ENCODE peak calls at places on chromosomes 11 and 22, in seven cellular contexts. One of them, this sample, is unnamed.

GRCh38 chr11:6640985-6641701 is 14.5 kb downstream of the DCHS1 start:
- DNase-seq in AG04450: no peak
- DNase-seq in hepatocyte: no peak
- DNase-seq in ascending aorta: no peak
- DNase-seq in neuronal stem cell: no peak
- DNase-seq in left lung: peak; percentile 75
- DNase-seq in endothelial cell of umbilical vein: no peak
- DNase-seq in this sample: no peak

GRCh38 chr11:107562647-107563208 is 2.8 kb downstream of the ALKBH8 start:
- DNase-seq in AG04450: no peak
- DNase-seq in hepatocyte: no peak
- DNase-seq in ascending aorta: no peak
- DNase-seq in neuronal stem cell: no peak
- DNase-seq in left lung: no peak
- DNase-seq in endothelial cell of umbilical vein: peak; percentile 86
- DNase-seq in this sample: no peak

GRCh38 chr11:118295834-118296454 is 8.6 kb upstream of the CD3E start:
- DNase-seq in AG04450: no peak
- DNase-seq in hepatocyte: peak; percentile 67
- DNase-seq in ascending aorta: no peak
- DNase-seq in neuronal stem cell: no peak
- DNase-seq in left lung: no peak
- DNase-seq in endothelial cell of umbilical vein: peak; percentile 59
- DNase-seq in this sample: no peak

GRCh38 chr11:74272276-74272675 is 39.2 kb downstream of the P4HA3 start:
- DNase-seq in AG04450: no peak
- DNase-seq in hepatocyte: no peak
- DNase-seq in ascending aorta: no peak
- DNase-seq in neuronal stem cell: no peak
- DNase-seq in left lung: no peak
- DNase-seq in endothelial cell of umbilical vein: no peak
- DNase-seq in this sample: no peak

GRCh38 chr11:4714300-4714699 is 9.7 kb downstream of the MMP26 start:
- DNase-seq in AG04450: no peak
- DNase-seq in hepatocyte: no peak
- DNase-seq in ascending aorta: no peak
- DNase-seq in neuronal stem cell: no peak
- DNase-seq in left lung: no peak
- DNase-seq in endothelial cell of umbilical vein: no peak
- DNase-seq in this sample: no peak

GRCh38 chr11:18384157-18384641 is 10.2 kb upstream of the LDHA start:
- DNase-seq in AG04450: peak; percentile 38
- DNase-seq in hepatocyte: peak; percentile 78
- DNase-seq in ascending aorta: no peak
- DNase-seq in neuronal stem cell: no peak
- DNase-seq in left lung: no peak
- DNase-seq in endothelial cell of umbilical vein: peak; percentile 69
- DNase-seq in this sample: no peak

GRCh38 chr11:132007184-132007583 is 636.8 kb downstream of the NTM start:
- DNase-seq in AG04450: no peak
- DNase-seq in hepatocyte: no peak
- DNase-seq in ascending aorta: no peak
- DNase-seq in neuronal stem cell: no peak
- DNase-seq in left lung: no peak
- DNase-seq in endothelial cell of umbilical vein: no peak
- DNase-seq in this sample: no peak

GRCh38 chr11:59660621-59661020 is 8.2 kb downstream of the PATL1 start:
- DNase-seq in AG04450: no peak
- DNase-seq in hepatocyte: no peak
- DNase-seq in ascending aorta: no peak
- DNase-seq in neuronal stem cell: no peak
- DNase-seq in left lung: no peak
- DNase-seq in endothelial cell of umbilical vein: no peak
- DNase-seq in this sample: no peak

GRCh38 chr11:2930705-2931415 is 1.6 kb upstream of the PHLDA2 start:
- DNase-seq in AG04450: no peak
- DNase-seq in hepatocyte: peak; percentile 90
- DNase-seq in ascending aorta: no peak
- DNase-seq in neuronal stem cell: peak; percentile 24
- DNase-seq in left lung: peak; percentile 94
- DNase-seq in endothelial cell of umbilical vein: peak; percentile 68
- DNase-seq in this sample: peak; percentile 90

GRCh38 chr11:115348404-115348803 is 155.8 kb downstream of the CADM1 start:
- DNase-seq in AG04450: no peak
- DNase-seq in hepatocyte: no peak
- DNase-seq in ascending aorta: no peak
- DNase-seq in neuronal stem cell: no peak
- DNase-seq in left lung: no peak
- DNase-seq in endothelial cell of umbilical vein: no peak
- DNase-seq in this sample: no peak

GRCh38 chr22:33575041-33575440 is 345.2 kb downstream of the LARGE1 start:
- DNase-seq in AG04450: no peak
- DNase-seq in hepatocyte: no peak
- DNase-seq in ascending aorta: no peak
- DNase-seq in neuronal stem cell: no peak
- DNase-seq in left lung: no peak
- DNase-seq in endothelial cell of umbilical vein: no peak
- DNase-seq in this sample: no peak

GRCh38 chr11:2343502-2343901 is 33.6 kb upstream of the CD81 start:
- DNase-seq in AG04450: no peak
- DNase-seq in hepatocyte: no peak
- DNase-seq in ascending aorta: no peak
- DNase-seq in neuronal stem cell: no peak
- DNase-seq in left lung: no peak
- DNase-seq in endothelial cell of umbilical vein: no peak
- DNase-seq in this sample: no peak

GRCh38 chr11:126231725-126232459 is 20.3 kb downstream of the FAM118B start:
- DNase-seq in AG04450: peak; percentile 36
- DNase-seq in hepatocyte: peak; percentile 9
- DNase-seq in ascending aorta: no peak
- DNase-seq in neuronal stem cell: no peak
- DNase-seq in left lung: no peak
- DNase-seq in endothelial cell of umbilical vein: peak; percentile 87
- DNase-seq in this sample: no peak

GRCh38 chr11:86152006-86152862 is 83.3 kb upstream of the PICALM start:
- DNase-seq in AG04450: no peak
- DNase-seq in hepatocyte: no peak
- DNase-seq in ascending aorta: no peak
- DNase-seq in neuronal stem cell: no peak
- DNase-seq in left lung: no peak
- DNase-seq in endothelial cell of umbilical vein: peak; percentile 65
- DNase-seq in this sample: no peak

GRCh38 chr11:17371614-17372013 is 16.8 kb downstream of the KCNJ11 start:
- DNase-seq in AG04450: no peak
- DNase-seq in hepatocyte: no peak
- DNase-seq in ascending aorta: no peak
- DNase-seq in neuronal stem cell: no peak
- DNase-seq in left lung: no peak
- DNase-seq in endothelial cell of umbilical vein: no peak
- DNase-seq in this sample: no peak

GRCh38 chr11:47071871-47072270 is 104.8 kb downstream of the ARFGAP2 start:
- DNase-seq in AG04450: no peak
- DNase-seq in hepatocyte: peak; percentile 14
- DNase-seq in ascending aorta: no peak
- DNase-seq in neuronal stem cell: no peak
- DNase-seq in left lung: no peak
- DNase-seq in endothelial cell of umbilical vein: no peak
- DNase-seq in this sample: no peak

GRCh38 chr11:74162688-74163467 is 7.9 kb downstream of the C2CD3 start:
- DNase-seq in AG04450: no peak
- DNase-seq in hepatocyte: no peak
- DNase-seq in ascending aorta: no peak
- DNase-seq in neuronal stem cell: no peak
- DNase-seq in left lung: no peak
- DNase-seq in endothelial cell of umbilical vein: no peak
- DNase-seq in this sample: no peak

GRCh38 chr11:44711772-44712608 is 14.8 kb upstream of the TSPAN18 start:
- DNase-seq in AG04450: no peak
- DNase-seq in hepatocyte: no peak
- DNase-seq in ascending aorta: no peak
- DNase-seq in neuronal stem cell: no peak
- DNase-seq in left lung: no peak
- DNase-seq in endothelial cell of umbilical vein: no peak
- DNase-seq in this sample: no peak

GRCh38 chr22:37616205-37617083 is 7.8 kb downstream of the GGA1 start:
- DNase-seq in AG04450: no peak
- DNase-seq in hepatocyte: no peak
- DNase-seq in ascending aorta: no peak
- DNase-seq in neuronal stem cell: no peak
- DNase-seq in left lung: no peak
- DNase-seq in endothelial cell of umbilical vein: no peak
- DNase-seq in this sample: no peak

GRCh38 chr11:48242501-48242900 is 2.4 kb upstream of the OR4X2 start:
- DNase-seq in AG04450: no peak
- DNase-seq in hepatocyte: no peak
- DNase-seq in ascending aorta: no peak
- DNase-seq in neuronal stem cell: no peak
- DNase-seq in left lung: no peak
- DNase-seq in endothelial cell of umbilical vein: no peak
- DNase-seq in this sample: no peak

GRCh38 chr11:48248902-48249301 is 4.0 kb downstream of the OR4X2 start:
- DNase-seq in AG04450: no peak
- DNase-seq in hepatocyte: no peak
- DNase-seq in ascending aorta: no peak
- DNase-seq in neuronal stem cell: no peak
- DNase-seq in left lung: no peak
- DNase-seq in endothelial cell of umbilical vein: no peak
- DNase-seq in this sample: no peak

DNA sequence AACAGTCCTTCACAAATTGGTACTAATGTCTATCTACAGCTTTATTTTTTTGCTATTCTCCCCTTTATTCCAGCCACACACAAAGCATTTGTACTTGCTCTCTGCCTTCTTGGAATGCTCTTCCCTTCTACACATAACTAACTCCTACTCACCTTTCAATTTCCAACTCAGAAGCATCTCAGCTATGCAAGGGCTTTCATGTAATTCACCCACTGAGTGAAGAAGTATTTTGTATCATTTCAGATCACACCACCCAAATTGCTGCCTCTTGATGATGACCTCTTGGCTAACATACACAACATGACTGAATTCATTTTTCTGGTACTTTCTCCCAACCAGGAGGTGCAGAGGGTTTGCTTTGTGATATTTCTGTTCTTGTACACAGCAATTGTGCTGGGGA is at the start of gene OR4X2:
- DNase-seq in AG04450: no peak
- DNase-seq in hepatocyte: no peak
- DNase-seq in ascending aorta: no peak
- DNase-seq in neuronal stem cell: no peak
- DNase-seq in left lung: no peak
- DNase-seq in endothelial cell of umbilical vein: no peak
- DNase-seq in this sample: no peak
- H3K9me3 ChIP-seq in AG04450: no peaks in the 10 kb centered on the region
- H3K9me3 ChIP-seq in hepatocyte: peaks cover 10% of the 10 kb centered on the region
- H3K9me3 ChIP-seq in ascending aorta: no peaks in the 10 kb centered on the region
- H3K9me3 ChIP-seq in neuronal stem cell: peaks cover 9% of the 10 kb centered on the region
- H3K9me3 ChIP-seq in left lung: peaks cover 17% of the 10 kb centered on the region
- H3K9me3 ChIP-seq in endothelial cell of umbilical vein: no peaks in the 10 kb centered on the region
- H3K9me3 ChIP-seq in this sample: peaks cover 17% of the 10 kb centered on the region

GRCh38 chr22:36321797-36322601 is 65.8 kb downstream of the MYH9 start:
- DNase-seq in AG04450: no peak
- DNase-seq in hepatocyte: no peak
- DNase-seq in ascending aorta: no peak
- DNase-seq in neuronal stem cell: no peak
- DNase-seq in left lung: no peak
- DNase-seq in endothelial cell of umbilical vein: no peak
- DNase-seq in this sample: no peak
- H3K4me3 ChIP-seq in AG04450: no peak overlapping the region
- H3K4me3 ChIP-seq in hepatocyte: no peak overlapping the region
- H3K4me3 ChIP-seq in ascending aorta: no peak overlapping the region
- H3K4me3 ChIP-seq in neuronal stem cell: no peak overlapping the region
- H3K4me3 ChIP-seq in left lung: no peak overlapping the region
- H3K4me3 ChIP-seq in endothelial cell of umbilical vein: no peak overlapping the region
- H3K4me3 ChIP-seq in this sample: no peak overlapping the region

DNA sequence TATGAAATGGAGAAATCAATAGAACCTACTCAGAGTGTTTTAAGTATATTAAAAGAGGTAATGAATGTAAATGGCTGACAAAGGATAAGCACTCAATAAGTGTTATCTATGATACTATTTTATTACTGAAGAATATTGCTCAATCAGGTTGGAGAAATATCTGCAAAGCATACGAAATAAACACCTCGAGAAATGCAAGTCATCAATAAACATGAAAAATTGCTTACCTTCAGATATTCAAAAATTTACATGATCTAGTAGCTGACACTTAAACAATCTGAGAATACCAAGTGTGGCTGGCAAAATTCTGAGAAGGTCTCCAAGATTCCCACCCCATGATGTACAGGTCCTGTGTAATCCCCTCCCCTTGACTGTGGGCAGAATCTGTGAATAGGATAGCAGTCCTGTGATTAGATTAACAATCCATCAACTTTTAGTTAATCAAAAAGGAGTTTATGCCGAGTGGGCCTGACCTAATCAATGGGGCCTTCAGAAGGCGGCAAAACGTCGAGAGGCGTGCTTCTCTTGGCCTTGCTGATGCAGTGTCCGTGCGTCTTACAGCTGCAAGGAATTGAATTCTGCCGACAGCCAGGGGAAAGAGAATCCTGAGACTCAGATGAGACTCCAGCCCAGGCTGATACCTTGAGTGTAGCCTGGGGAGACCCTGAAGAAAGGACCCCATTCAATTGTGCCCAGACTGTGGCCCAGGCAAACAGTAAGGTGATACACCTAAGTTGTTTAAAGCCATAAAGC is 49.1 kb downstream of the SPATA19 start:
- DNase-seq in AG04450: no peak
- DNase-seq in hepatocyte: no peak
- DNase-seq in ascending aorta: no peak
- DNase-seq in neuronal stem cell: no peak
- DNase-seq in left lung: no peak
- DNase-seq in endothelial cell of umbilical vein: no peak
- DNase-seq in this sample: no peak
- H3K9me3 ChIP-seq in AG04450: peaks cover 51% of the 10 kb centered on the region
- H3K9me3 ChIP-seq in hepatocyte: no peaks in the 10 kb centered on the region
- H3K9me3 ChIP-seq in ascending aorta: no peaks in the 10 kb centered on the region
- H3K9me3 ChIP-seq in neuronal stem cell: peaks cover 6% of the 10 kb centered on the region
- H3K9me3 ChIP-seq in left lung: peaks cover 29% of the 10 kb centered on the region
- H3K9me3 ChIP-seq in endothelial cell of umbilical vein: peaks cover 2% of the 10 kb centered on the region
- H3K9me3 ChIP-seq in this sample: no peaks in the 10 kb centered on the region

GRCh38 chr11:109422755-109423113 is 744 bp downstream of the C11orf87 start:
- DNase-seq in AG04450: no peak
- DNase-seq in hepatocyte: no peak
- DNase-seq in ascending aorta: no peak
- DNase-seq in neuronal stem cell: no peak
- DNase-seq in left lung: peak; percentile 70
- DNase-seq in endothelial cell of umbilical vein: no peak
- DNase-seq in this sample: no peak
- H3K4me3 ChIP-seq in AG04450: peak overlapping the region; percentile 50
- H3K4me3 ChIP-seq in hepatocyte: peak overlapping the region; percentile 10
- H3K4me3 ChIP-seq in ascending aorta: peak overlapping the region; percentile 30
- H3K4me3 ChIP-seq in neuronal stem cell: peak overlapping the region; percentile 24
- H3K4me3 ChIP-seq in left lung: no peak overlapping the region
- H3K4me3 ChIP-seq in endothelial cell of umbilical vein: no peak overlapping the region
- H3K4me3 ChIP-seq in this sample: peak overlapping the region; percentile 16

DNA sequence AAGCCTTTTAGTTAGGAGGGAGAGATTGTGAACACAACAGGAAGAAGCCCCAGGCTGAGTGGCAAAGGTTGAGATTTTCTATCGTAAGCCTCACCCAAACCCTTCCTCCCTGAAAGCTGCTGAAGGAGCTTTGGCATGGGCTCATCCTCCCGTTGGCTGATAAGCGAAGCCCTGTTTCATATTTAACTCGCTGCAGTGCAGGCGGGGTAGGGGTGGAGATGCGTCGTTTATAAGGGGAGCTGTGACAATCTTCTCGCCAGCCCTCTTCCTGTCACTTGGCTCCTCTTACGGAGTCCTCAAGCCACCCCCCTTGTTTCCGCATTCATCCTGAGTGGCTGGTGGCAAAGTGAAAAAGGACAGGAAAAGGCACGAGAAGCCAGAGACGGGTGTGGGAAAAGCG is 137.0 kb downstream of the OR4C45 start:
- DNase-seq in AG04450: no peak
- DNase-seq in hepatocyte: no peak
- DNase-seq in ascending aorta: no peak
- DNase-seq in neuronal stem cell: no peak
- DNase-seq in left lung: no peak
- DNase-seq in endothelial cell of umbilical vein: no peak
- DNase-seq in this sample: no peak
- H3K9me3 ChIP-seq in AG04450: peaks cover 22% of the 10 kb centered on the region
- H3K9me3 ChIP-seq in hepatocyte: no peaks in the 10 kb centered on the region
- H3K9me3 ChIP-seq in ascending aorta: no peaks in the 10 kb centered on the region
- H3K9me3 ChIP-seq in neuronal stem cell: peaks cover 12% of the 10 kb centered on the region
- H3K9me3 ChIP-seq in left lung: peaks cover 8% of the 10 kb centered on the region
- H3K9me3 ChIP-seq in endothelial cell of umbilical vein: peaks cover 2% of the 10 kb centered on the region
- H3K9me3 ChIP-seq in this sample: no peaks in the 10 kb centered on the region